ENCODE peak calls at places on chromosomes 3 and 15, in ten cellular contexts. J is progenitor cell of endocrine pancreas; G is stimulated activated CD8-positive, alpha-beta memory T cell treated with anti-CD3 and anti-CD28 coated beads, Interleukin-12 subunit alpha, Interleukin-12 subunit beta, amount 100 ng/mL, for 4 hours; B is HFF-Myc; L is CD4-positive, alpha-beta T cell; X is psoas muscle; E is NB4; S is GM12865; Y is AG09319; P is adrenal gland. H is an unnamed sample.

GRCh38 chr15:63041982-63042878 is at the start of gene TPM1:
- DNase-seq in P (peak; percentile 79), B (no peak), G (no peak), E (no peak), X (peak; percentile 92), J (peak; percentile 64), L (no peak), Y (peak; percentile 87), S (no peak), H (peak; percentile 83)

GRCh38 chr15:72421484-72421883 is 23.4 kb downstream of the TMEM202 start:
- DNase-seq in J (no peak), B (no peak), Y (no peak), P (no peak), E (no peak), G (no peak), S (no peak), L (no peak), X (no peak), H (no peak)

GRCh38 chr3:153658151-153658550 is 463.0 kb upstream of the ARHGEF26 start:
- DNase-seq in G (no peak), E (peak; percentile 19), B (no peak), J (no peak), X (no peak), S (no peak), P (no peak), L (no peak), Y (peak; percentile 8), H (peak; percentile 59)

GRCh38 chr15:78985859-78986470 is 41.1 kb upstream of the CTSH start:
- DNase-seq in L (no peak), Y (no peak), G (no peak), X (no peak), P (no peak), B (no peak), E (no peak), J (no peak), S (no peak), H (no peak)

GRCh38 chr15:34855893-34856292 is 60.5 kb upstream of the ACTC1 start:
- DNase-seq in Y (no peak), G (no peak), S (no peak), E (no peak), L (no peak), X (no peak), J (no peak), B (no peak), P (no peak), H (no peak)

GRCh38 chr15:71921191-71921590 is 110.8 kb downstream of the NR2E3 start:
- DNase-seq in G (no peak), E (no peak), S (no peak), P (no peak), L (no peak), B (no peak), J (no peak), X (no peak), Y (no peak), H (no peak)

GRCh38 chr3:63824309-63824708 is 5.2 kb downstream of the C3orf49 start:
- DNase-seq in J (no peak), B (peak; percentile 9), E (no peak), L (no peak), X (no peak), P (no peak), G (no peak), Y (no peak), S (no peak), H (no peak)

GRCh38 chr15:78301326-78301725 is 1.9 kb upstream of the SKIC8 start:
- DNase-seq in L (no peak), J (no peak), S (peak; percentile 64), B (no peak), P (no peak), E (peak; percentile 19), X (no peak), G (no peak), Y (no peak), H (no peak)

GRCh38 chr3:35946857-35947514 is 307.7 kb downstream of the ARPP21 start:
- DNase-seq in E (no peak), B (no peak), G (no peak), Y (no peak), X (no peak), L (no peak), S (no peak), P (no peak), J (no peak), H (no peak)

GRCh38 chr3:14210843-14211594 is 32.4 kb downstream of the LSM3 start:
- DNase-seq in P (no peak), X (no peak), L (no peak), S (no peak), G (no peak), E (no peak), J (no peak), Y (peak; percentile 50), B (peak; percentile 90), H (peak; percentile 84)

GRCh38 chr3:122998206-122998605 is 29.4 kb downstream of the SEMA5B start:
- DNase-seq in P (no peak), S (no peak), L (no peak), G (no peak), Y (no peak), X (no peak), E (no peak), J (no peak), B (no peak), H (no peak)

GRCh38 chr15:89462198-89462912 is 34.0 kb downstream of the RHCG start:
- DNase-seq in B (no peak), Y (no peak), L (no peak), G (no peak), P (no peak), E (peak; percentile 72), S (peak; percentile 29), X (no peak), J (no peak), H (no peak)

GRCh38 chr15:69577397-69577796 is 124.8 kb downstream of the RPLP1 start:
- DNase-seq in G (no peak), P (no peak), E (no peak), S (no peak), Y (no peak), L (no peak), B (no peak), X (no peak), J (no peak), H (no peak)

GRCh38 chr3:194285024-194285858 is 65.9 kb downstream of the CPN2 start:
- DNase-seq in S (no peak), B (no peak), L (no peak), J (no peak), G (no peak), Y (no peak), X (no peak), P (peak; percentile 70), E (no peak), H (no peak)

GRCh38 chr3:48739955-48740823 is 23.2 kb upstream of the IP6K2 start:
- DNase-seq in G (no peak), S (peak; percentile 79), Y (peak; percentile 31), J (peak; percentile 59), E (peak; percentile 54), P (peak; percentile 97), B (peak; percentile 43), L (peak; percentile 37), X (peak; percentile 96), H (peak; percentile 56)

GRCh38 chr3:118808743-118809142 is 225.9 kb downstream of the IGSF11 start:
- DNase-seq in J (no peak), L (no peak), G (no peak), E (no peak), S (peak; percentile 45), B (no peak), P (no peak), Y (no peak), X (no peak), H (no peak)

GRCh38 chr15:96047255-96047931 is 283.1 kb upstream of the NR2F2 start:
- DNase-seq in S (no peak), L (no peak), G (no peak), J (no peak), Y (peak; percentile 60), X (no peak), B (peak; percentile 99), P (no peak), E (peak; percentile 67), H (peak; percentile 10)

GRCh38 chr3:17014286-17014685 is 129.5 kb downstream of the PLCL2 start:
- DNase-seq in X (no peak), J (no peak), L (no peak), P (no peak), E (no peak), Y (no peak), G (no peak), B (no peak), S (no peak), H (no peak)

GRCh38 chr15:62972814-62973213 is 69.7 kb upstream of the TPM1 start:
- DNase-seq in S (no peak), L (no peak), P (no peak), X (no peak), Y (peak; percentile 18), G (no peak), J (no peak), B (no peak), E (no peak), H (peak; percentile 28)

GRCh38 chr15:49530106-49530505 is 90.5 kb downstream of the FAM227B start:
- DNase-seq in L (no peak), J (no peak), X (no peak), B (no peak), G (no peak), Y (no peak), S (no peak), E (peak; percentile 7), P (no peak), H (no peak)

GRCh38 chr15:82571722-82572222 is 31.5 kb upstream of the RPS17 start:
- DNase-seq in Y (peak; percentile 27), S (no peak), E (no peak), G (no peak), X (peak; percentile 71), P (peak; percentile 88), L (no peak), B (peak; percentile 15), J (no peak), H (peak; percentile 59)

GRCh38 chr3:141553055-141553454 is 66.2 kb downstream of the RASA2 start:
- DNase-seq in L (no peak), P (no peak), E (no peak), J (no peak), Y (no peak), G (no peak), S (peak; percentile 23), X (no peak), B (no peak), H (no peak)

GRCh38 chr15:69493406-69493805 is 40.8 kb downstream of the RPLP1 start:
- DNase-seq in J (no peak), P (peak; percentile 42), B (no peak), Y (no peak), G (no peak), L (no peak), X (no peak), S (no peak), E (no peak), H (no peak)

GRCh38 chr3:194142156-194142910 is 6.4 kb downstream of the HES1 start:
- DNase-seq in L (no peak), J (no peak), P (no peak), B (no peak), Y (no peak), X (peak; percentile 76), G (no peak), E (peak; percentile 50), S (no peak), H (no peak)

H was measured in GM04504.